ENCODE peak calls at places on chromosomes 11 and 22, in eight cellular contexts. C is CD4-positive, alpha-beta T cell; N is activated CD4-positive, alpha-beta memory T cell treated with anti-CD3 and anti-CD28 coated beads, Interleukin-2, amount 10 ng/mL, durations not matched to agents 7 days and 5 days; H is astrocyte of the cerebellum; I is activated CD4-positive, alpha-beta T cell treated with anti-CD3 and anti-CD28 coated beads for 48 hours; K is NCI-H1417 treated with DMSO at 0.1 percent for 48 hours; Z is iPS-NIHi11; R is left kidney. S is an unnamed sample.

GRCh38 chr11:726278-726915 is 20.4 kb downstream of the EPS8L2 start:
- DNase-seq in N (peak; percentile 66), I (peak; percentile 59), Z (peak; percentile 62), H (no peak), K (no peak), R (peak; percentile 85), C (no peak), S (no peak)

GRCh38 chr22:39519681-39520053 is 695 bp upstream of the ATF4 start:
- DNase-seq in I (no peak), K (no peak), C (no peak), Z (peak; percentile 67), N (no peak), R (peak; percentile 84), H (no peak), S (no peak)

GRCh38 chr11:120667281-120667680 is 155.7 kb downstream of the GRIK4 start:
- DNase-seq in R (peak; percentile 85), C (no peak), Z (no peak), K (no peak), N (no peak), I (peak; percentile 22), H (no peak), S (peak; percentile 55)

GRCh38 chr11:104826772-104827171 is 71.5 kb downstream of the CASP12 start:
- DNase-seq in N (no peak), K (no peak), C (no peak), Z (no peak), H (no peak), R (no peak), I (no peak), S (no peak)

GRCh38 chr11:19827399-19828135 is 114.9 kb downstream of the NAV2 start:
- DNase-seq in Z (peak; percentile 61), C (no peak), R (peak; percentile 61), H (no peak), I (no peak), N (no peak), K (no peak), S (peak; percentile 68)

GRCh38 chr11:117456027-117456720 is 128.5 kb downstream of the CEP164 start:
- DNase-seq in K (no peak), R (no peak), H (no peak), Z (no peak), N (peak; percentile 49), I (peak; percentile 57), C (no peak), S (no peak)

GRCh38 chr11:2653930-2654739 is 45.7 kb downstream of the KCNQ1OT1 start:
- DNase-seq in Z (peak; percentile 5), I (no peak), C (no peak), R (peak; percentile 20), K (no peak), H (no peak), N (no peak), S (peak; percentile 49)

GRCh38 chr11:82775736-82776346 is 42.2 kb upstream of the FAM181B start:
- DNase-seq in C (no peak), I (peak; percentile 61), R (no peak), N (peak; percentile 44), H (no peak), K (no peak), Z (peak; percentile 64), S (peak; percentile 85)

GRCh38 chr11:75689861-75690641 is 21.2 kb upstream of the MAP6 start:
- DNase-seq in R (peak; percentile 61), K (no peak), C (no peak), H (no peak), Z (no peak), N (no peak), I (peak; percentile 20), S (no peak)

GRCh38 chr11:61581030-61581928 is at the start of gene SYT7:
- DNase-seq in C (peak; percentile 86), R (peak; percentile 98), I (peak; percentile 97), Z (peak; percentile 95), K (peak; percentile 48), H (peak; percentile 95), N (peak; percentile 92), S (peak; percentile 98)

GRCh38 chr11:78221396-78222315 is 32.9 kb downstream of the USP35 start:
- DNase-seq in C (no peak), R (no peak), H (no peak), Z (no peak), I (no peak), K (no peak), N (peak; percentile 10), S (peak; percentile 30)

GRCh38 chr11:116896211-116896610 is 58.8 kb upstream of the APOA1 start:
- DNase-seq in Z (no peak), N (no peak), H (no peak), C (no peak), K (no peak), I (no peak), R (no peak), S (no peak)

GRCh38 chr22:26362471-26362870 is 66.6 kb upstream of the ASPHD2 start:
- DNase-seq in H (no peak), R (peak; percentile 8), Z (no peak), I (no peak), N (no peak), K (no peak), C (no peak), S (no peak)

GRCh38 chr22:34814260-34814659 is 251.7 kb upstream of the ISX start:
- DNase-seq in I (no peak), K (no peak), N (no peak), R (peak; percentile 75), C (no peak), H (no peak), Z (no peak), S (no peak)

GRCh38 chr11:45816614-45817013 is 11.7 kb downstream of the SLC35C1 start:
- DNase-seq in N (no peak), K (no peak), R (no peak), I (no peak), C (no peak), Z (peak; percentile 84), H (no peak), S (no peak)

GRCh38 chr11:83156996-83157754 is at the start of gene PCF11:
- DNase-seq in C (no peak), Z (no peak), K (no peak), H (no peak), R (no peak), N (peak; percentile 48), I (no peak), S (no peak)

GRCh38 chr11:33172996-33173395 is 11.7 kb upstream of the CSTF3 start:
- DNase-seq in N (no peak), I (no peak), R (no peak), Z (peak; percentile 17), H (no peak), C (no peak), K (no peak), S (peak; percentile 60)

GRCh38 chr11:85946221-85946620 is 91.0 kb downstream of the CCDC83 start:
- DNase-seq in C (no peak), I (no peak), K (no peak), N (no peak), Z (no peak), H (no peak), R (no peak), S (no peak)

GRCh38 chr11:3840289-3840869 is 380 bp downstream of the RHOG start:
- DNase-seq in Z (no peak), N (peak; percentile 41), H (no peak), C (peak; percentile 46), I (peak; percentile 55), R (no peak), K (no peak), S (no peak)

GRCh38 chr11:35126000-35126878 is 12.7 kb upstream of the CD44 start:
- DNase-seq in N (no peak), C (no peak), Z (no peak), H (no peak), R (no peak), I (peak; percentile 66), K (no peak), S (no peak)

GRCh38 chr11:72741849-72742521 is 10.2 kb downstream of the ARAP1 start:
- DNase-seq in R (no peak), Z (no peak), I (no peak), N (no peak), C (no peak), H (no peak), K (no peak), S (no peak)

GRCh38 chr11:57515332-57516060 is at the start of gene SLC43A1:
- DNase-seq in I (peak; percentile 58), H (no peak), R (peak; percentile 70), Z (peak; percentile 63), C (no peak), N (peak; percentile 50), K (no peak), S (peak; percentile 63)

GRCh38 chr11:107293677-107294344 is 163.8 kb downstream of the CWF19L2 start:
- DNase-seq in N (no peak), R (peak; percentile 16), I (no peak), Z (peak; percentile 46), K (no peak), H (no peak), C (no peak), S (peak; percentile 52)

GRCh38 chr11:68406318-68407313 is 53.9 kb upstream of the PPP6R3 start:
- DNase-seq in C (no peak), R (no peak), K (no peak), I (no peak), H (no peak), Z (no peak), N (no peak), S (no peak)

GRCh38 chr11:35274909-35275807 is 136.2 kb downstream of the CD44 start:
- DNase-seq in H (no peak), K (no peak), R (no peak), N (no peak), C (no peak), I (no peak), Z (peak; percentile 32), S (no peak)

GRCh38 chr11:14110629-14111028 is 148.1 kb downstream of the SPON1 start:
- DNase-seq in R (no peak), I (no peak), H (no peak), K (no peak), C (no peak), Z (no peak), N (no peak), S (no peak)

GRCh38 chr22:19621372-19622060 is 92.8 kb upstream of the SEPTIN5 start:
- DNase-seq in H (no peak), I (no peak), Z (no peak), R (no peak), C (no peak), N (no peak), K (no peak), S (no peak)

GRCh38 chr11:83713701-83714100 is 427.5 kb upstream of the CCDC90B start:
- DNase-seq in N (no peak), R (no peak), I (no peak), C (no peak), H (no peak), Z (no peak), K (no peak), S (no peak)

GRCh38 chr22:27919943-27920755 is 1.1 kb upstream of the PITPNB start:
- DNase-seq in K (no peak), R (peak; percentile 79), H (peak; percentile 6), I (peak; percentile 4), N (no peak), C (no peak), Z (peak; percentile 45), S (peak; percentile 83)

GRCh38 chr11:77085652-77086051 is 17.0 kb upstream of the OMP start:
- DNase-seq in H (no peak), C (no peak), I (no peak), K (no peak), Z (no peak), N (no peak), R (no peak), S (no peak)